ENCODE peak calls at places on chromosomes 2 and 18, in six cellular contexts. O, S, N, J, A and U are unnamed samples.

GRCh38 chr2:85935170-85935745 is 46.5 kb upstream of the ST3GAL5 start:
- DNase-seq in O (no peak), S (no peak), N (no peak), J (no peak), A (no peak), U (no peak)

GRCh38 chr2:188776634-188777033 is 197.5 kb upstream of the COL3A1 start:
- DNase-seq in O (peak), S (no peak), N (no peak), J (peak), A (peak), U (peak)

GRCh38 chr18:11947214-11948119 is 33.8 kb upstream of the IMPA2 start:
- DNase-seq in O (peak), S (peak), N (peak), J (peak), A (peak), U (peak)

GRCh38 chr2:178111743-178112142 is 494 bp upstream of the RBM45 start:
- DNase-seq in O (no peak), S (no peak), N (no peak), J (no peak), A (no peak), U (no peak)

GRCh38 chr2:218648473-218649100 is 10.8 kb downstream of the ZNF142 start:
- DNase-seq in O (peak), S (no peak), N (peak), J (peak), A (no peak), U (peak)

GRCh38 chr2:26612522-26613240 is 28.5 kb downstream of the CIB4 start:
- DNase-seq in O (no peak), S (no peak), N (no peak), J (no peak), A (no peak), U (no peak)

GRCh38 chr2:71813801-71814470 is 333.7 kb downstream of the CYP26B1 start:
- DNase-seq in O (no peak), S (no peak), N (no peak), J (peak), A (no peak), U (no peak)

GRCh38 chr18:21763846-21764646 is 23.5 kb downstream of the MIB1 start:
- DNase-seq in O (no peak), S (no peak), N (no peak), J (no peak), A (no peak), U (no peak)

GRCh38 chr18:67379991-67380390 is 136.5 kb downstream of the DSEL start:
- DNase-seq in O (no peak), S (no peak), N (no peak), J (no peak), A (no peak), U (no peak)

GRCh38 chr2:12070581-12070980 is 324.1 kb downstream of the LPIN1 start:
- DNase-seq in O (no peak), S (no peak), N (no peak), J (peak), A (no peak), U (no peak)

GRCh38 chr18:26207937-26208336 is 18.3 kb upstream of the TAF4B start:
- DNase-seq in O (no peak), S (no peak), N (no peak), J (no peak), A (no peak), U (no peak)

GRCh38 chr2:75619992-75620740 is 26.4 kb upstream of the MRPL19 start:
- DNase-seq in O (no peak), S (no peak), N (no peak), J (no peak), A (no peak), U (peak)

GRCh38 chr18:4639628-4640310 is 184.7 kb upstream of the DLGAP1 start:
- DNase-seq in O (no peak), S (no peak), N (no peak), J (no peak), A (no peak), U (no peak)

GRCh38 chr2:64487256-64488049 is 33.5 kb downstream of the LGALSL start:
- DNase-seq in O (no peak), S (no peak), N (no peak), J (no peak), A (no peak), U (no peak)

GRCh38 chr2:242053921-242054320 is 184.4 kb downstream of the RTP5 start:
- DNase-seq in O (no peak), S (no peak), N (no peak), J (no peak), A (no peak), U (no peak)

GRCh38 chr2:85843543-85843942 is 45.2 kb downstream of the ST3GAL5 start:
- DNase-seq in O (no peak), S (no peak), N (no peak), J (no peak), A (no peak), U (peak)

GRCh38 chr2:171583566-171583965 is 61.3 kb downstream of the CYBRD1 start:
- DNase-seq in O (no peak), S (no peak), N (no peak), J (no peak), A (no peak), U (no peak)

GRCh38 chr18:48022531-48023330 is 92.3 kb upstream of the SMAD2 start:
- DNase-seq in O (peak), S (no peak), N (peak), J (peak), A (no peak), U (peak)

GRCh38 chr2:228082571-228082970 is 98.9 kb downstream of the SPHKAP start:
- DNase-seq in O (no peak), S (no peak), N (no peak), J (no peak), A (no peak), U (no peak)

GRCh38 chr2:222423632-222424280 is 587 bp upstream of the SGPP2 start:
- DNase-seq in O (no peak), S (peak), N (no peak), J (no peak), A (no peak), U (no peak)

GRCh38 chr2:13821255-13821880 is 811.1 kb upstream of the LRATD1 start:
- DNase-seq in O (peak), S (no peak), N (peak), J (peak), A (no peak), U (peak)

GRCh38 chr2:74249406-74250122 is 51.1 kb downstream of the MTHFD2 start:
- DNase-seq in O (no peak), S (no peak), N (no peak), J (no peak), A (no peak), U (no peak)

GRCh38 chr2:42107249-42108042 is 59.6 kb downstream of the PKDCC start:
- DNase-seq in O (no peak), S (no peak), N (no peak), J (no peak), A (no peak), U (no peak)

GRCh38 chr2:196112408-196113039 is 43.9 kb upstream of the DNAH7 start:
- DNase-seq in O (peak), S (no peak), N (peak), J (peak), A (no peak), U (peak)

GRCh38 chr2:49332415-49332814 is 178.1 kb upstream of the FSHR start:
- DNase-seq in O (no peak), S (no peak), N (no peak), J (no peak), A (no peak), U (no peak)

GRCh38 chr2:74597456-74597855 is 42.9 kb downstream of the DOK1 start:
- DNase-seq in O (no peak), S (no peak), N (no peak), J (no peak), A (no peak), U (no peak)

GRCh38 chr2:56952871-56953270 is 769.1 kb downstream of the CCDC85A start:
- DNase-seq in O (no peak), S (no peak), N (no peak), J (no peak), A (no peak), U (no peak)

GRCh38 chr2:190031971-190032623 is 30.4 kb downstream of the MSTN start:
- DNase-seq in O (no peak), S (no peak), N (no peak), J (no peak), A (no peak), U (no peak)

GRCh38 chr2:165905854-165906253 is 47.7 kb downstream of the TTC21B start:
- DNase-seq in O (peak), S (no peak), N (peak), J (no peak), A (no peak), U (no peak)